ENCODE peak calls at places on chromosomes 3 and 15, in ten cellular contexts. One of them, this sample, is unnamed.

GRCh38 chr3:14407203-14407602 is 4.8 kb downstream of the SLC6A6 start:
- DNase-seq in HCEC 1CT: no peak
- DNase-seq in GM23248: no peak
- DNase-seq in kidney tubule cell: no peak
- DNase-seq in stimulated activated CD8-positive, alpha-beta memory T cell treated with anti-CD3 and anti-CD28 coated beads, Interleukin-12 subunit alpha, Interleukin-12 subunit beta, amount 100 ng/mL, for 4 hours: no peak
- DNase-seq in activated CD8-positive, alpha-beta memory T cell treated with anti-CD3 and anti-CD28 coated beads, Interleukin-2, amount 50 U/mL, for 48 hours: no peak
- DNase-seq in iPS-NIHi11: no peak
- DNase-seq in skeletal muscle cell: no peak
- DNase-seq in GM04504: no peak
- DNase-seq in GF-D8: no peak
- DNase-seq in this sample: no peak

GRCh38 chr3:50213383-50213782 is 8.3 kb downstream of the SLC38A3 start:
- DNase-seq in HCEC 1CT: no peak
- DNase-seq in GM23248: no peak
- DNase-seq in kidney tubule cell: no peak
- DNase-seq in stimulated activated CD8-positive, alpha-beta memory T cell treated with anti-CD3 and anti-CD28 coated beads, Interleukin-12 subunit alpha, Interleukin-12 subunit beta, amount 100 ng/mL, for 4 hours: no peak
- DNase-seq in activated CD8-positive, alpha-beta memory T cell treated with anti-CD3 and anti-CD28 coated beads, Interleukin-2, amount 50 U/mL, for 48 hours: no peak
- DNase-seq in iPS-NIHi11: no peak
- DNase-seq in skeletal muscle cell: no peak
- DNase-seq in GM04504: no peak
- DNase-seq in GF-D8: no peak
- DNase-seq in this sample: no peak

GRCh38 chr3:73228425-73228824 is 167.0 kb downstream of the EBLN2 start:
- DNase-seq in HCEC 1CT: no peak
- DNase-seq in GM23248: peak
- DNase-seq in kidney tubule cell: no peak
- DNase-seq in stimulated activated CD8-positive, alpha-beta memory T cell treated with anti-CD3 and anti-CD28 coated beads, Interleukin-12 subunit alpha, Interleukin-12 subunit beta, amount 100 ng/mL, for 4 hours: no peak
- DNase-seq in activated CD8-positive, alpha-beta memory T cell treated with anti-CD3 and anti-CD28 coated beads, Interleukin-2, amount 50 U/mL, for 48 hours: no peak
- DNase-seq in iPS-NIHi11: no peak
- DNase-seq in skeletal muscle cell: no peak
- DNase-seq in GM04504: no peak
- DNase-seq in GF-D8: no peak
- DNase-seq in this sample: peak

GRCh38 chr15:73334086-73334485 is 34.7 kb downstream of the HCN4 start:
- DNase-seq in HCEC 1CT: no peak
- DNase-seq in GM23248: no peak
- DNase-seq in kidney tubule cell: no peak
- DNase-seq in stimulated activated CD8-positive, alpha-beta memory T cell treated with anti-CD3 and anti-CD28 coated beads, Interleukin-12 subunit alpha, Interleukin-12 subunit beta, amount 100 ng/mL, for 4 hours: no peak
- DNase-seq in activated CD8-positive, alpha-beta memory T cell treated with anti-CD3 and anti-CD28 coated beads, Interleukin-2, amount 50 U/mL, for 48 hours: no peak
- DNase-seq in iPS-NIHi11: no peak
- DNase-seq in skeletal muscle cell: no peak
- DNase-seq in GM04504: no peak
- DNase-seq in GF-D8: no peak
- DNase-seq in this sample: no peak

GRCh38 chr15:61033319-61033718 is 195.8 kb downstream of the RORA start:
- DNase-seq in HCEC 1CT: no peak
- DNase-seq in GM23248: no peak
- DNase-seq in kidney tubule cell: no peak
- DNase-seq in stimulated activated CD8-positive, alpha-beta memory T cell treated with anti-CD3 and anti-CD28 coated beads, Interleukin-12 subunit alpha, Interleukin-12 subunit beta, amount 100 ng/mL, for 4 hours: no peak
- DNase-seq in activated CD8-positive, alpha-beta memory T cell treated with anti-CD3 and anti-CD28 coated beads, Interleukin-2, amount 50 U/mL, for 48 hours: no peak
- DNase-seq in iPS-NIHi11: no peak
- DNase-seq in skeletal muscle cell: no peak
- DNase-seq in GM04504: no peak
- DNase-seq in GF-D8: no peak
- DNase-seq in this sample: no peak

GRCh38 chr3:51384145-51384729 is 854 bp upstream of the MANF start:
- DNase-seq in HCEC 1CT: no peak
- DNase-seq in GM23248: peak
- DNase-seq in kidney tubule cell: peak
- DNase-seq in stimulated activated CD8-positive, alpha-beta memory T cell treated with anti-CD3 and anti-CD28 coated beads, Interleukin-12 subunit alpha, Interleukin-12 subunit beta, amount 100 ng/mL, for 4 hours: no peak
- DNase-seq in activated CD8-positive, alpha-beta memory T cell treated with anti-CD3 and anti-CD28 coated beads, Interleukin-2, amount 50 U/mL, for 48 hours: peak
- DNase-seq in iPS-NIHi11: no peak
- DNase-seq in skeletal muscle cell: no peak
- DNase-seq in GM04504: no peak
- DNase-seq in GF-D8: peak
- DNase-seq in this sample: no peak

GRCh38 chr15:65525622-65526021 is 4.6 kb upstream of the HACD3 start:
- DNase-seq in HCEC 1CT: peak
- DNase-seq in GM23248: peak
- DNase-seq in kidney tubule cell: peak
- DNase-seq in stimulated activated CD8-positive, alpha-beta memory T cell treated with anti-CD3 and anti-CD28 coated beads, Interleukin-12 subunit alpha, Interleukin-12 subunit beta, amount 100 ng/mL, for 4 hours: no peak
- DNase-seq in activated CD8-positive, alpha-beta memory T cell treated with anti-CD3 and anti-CD28 coated beads, Interleukin-2, amount 50 U/mL, for 48 hours: no peak
- DNase-seq in iPS-NIHi11: no peak
- DNase-seq in skeletal muscle cell: no peak
- DNase-seq in GM04504: no peak
- DNase-seq in GF-D8: no peak
- DNase-seq in this sample: no peak

GRCh38 chr3:188421836-188422540 is 268.0 kb downstream of the LPP start:
- DNase-seq in HCEC 1CT: peak
- DNase-seq in GM23248: peak
- DNase-seq in kidney tubule cell: no peak
- DNase-seq in stimulated activated CD8-positive, alpha-beta memory T cell treated with anti-CD3 and anti-CD28 coated beads, Interleukin-12 subunit alpha, Interleukin-12 subunit beta, amount 100 ng/mL, for 4 hours: no peak
- DNase-seq in activated CD8-positive, alpha-beta memory T cell treated with anti-CD3 and anti-CD28 coated beads, Interleukin-2, amount 50 U/mL, for 48 hours: no peak
- DNase-seq in iPS-NIHi11: no peak
- DNase-seq in skeletal muscle cell: no peak
- DNase-seq in GM04504: no peak
- DNase-seq in GF-D8: no peak
- DNase-seq in this sample: no peak

GRCh38 chr3:186283651-186284445 is 78.2 kb downstream of the DGKG start:
- DNase-seq in HCEC 1CT: peak
- DNase-seq in GM23248: peak
- DNase-seq in kidney tubule cell: peak
- DNase-seq in stimulated activated CD8-positive, alpha-beta memory T cell treated with anti-CD3 and anti-CD28 coated beads, Interleukin-12 subunit alpha, Interleukin-12 subunit beta, amount 100 ng/mL, for 4 hours: no peak
- DNase-seq in activated CD8-positive, alpha-beta memory T cell treated with anti-CD3 and anti-CD28 coated beads, Interleukin-2, amount 50 U/mL, for 48 hours: no peak
- DNase-seq in iPS-NIHi11: no peak
- DNase-seq in skeletal muscle cell: peak
- DNase-seq in GM04504: peak
- DNase-seq in GF-D8: no peak
- DNase-seq in this sample: no peak

GRCh38 chr15:65339926-65340325 is 35.4 kb downstream of the RNU5B-1 start:
- DNase-seq in HCEC 1CT: no peak
- DNase-seq in GM23248: no peak
- DNase-seq in kidney tubule cell: peak
- DNase-seq in stimulated activated CD8-positive, alpha-beta memory T cell treated with anti-CD3 and anti-CD28 coated beads, Interleukin-12 subunit alpha, Interleukin-12 subunit beta, amount 100 ng/mL, for 4 hours: no peak
- DNase-seq in activated CD8-positive, alpha-beta memory T cell treated with anti-CD3 and anti-CD28 coated beads, Interleukin-2, amount 50 U/mL, for 48 hours: no peak
- DNase-seq in iPS-NIHi11: peak
- DNase-seq in skeletal muscle cell: no peak
- DNase-seq in GM04504: no peak
- DNase-seq in GF-D8: no peak
- DNase-seq in this sample: no peak

GRCh38 chr3:14703791-14704190 is 28.9 kb downstream of the C3orf20 start:
- DNase-seq in HCEC 1CT: no peak
- DNase-seq in GM23248: no peak
- DNase-seq in kidney tubule cell: no peak
- DNase-seq in stimulated activated CD8-positive, alpha-beta memory T cell treated with anti-CD3 and anti-CD28 coated beads, Interleukin-12 subunit alpha, Interleukin-12 subunit beta, amount 100 ng/mL, for 4 hours: no peak
- DNase-seq in activated CD8-positive, alpha-beta memory T cell treated with anti-CD3 and anti-CD28 coated beads, Interleukin-2, amount 50 U/mL, for 48 hours: no peak
- DNase-seq in iPS-NIHi11: no peak
- DNase-seq in skeletal muscle cell: no peak
- DNase-seq in GM04504: no peak
- DNase-seq in GF-D8: no peak
- DNase-seq in this sample: no peak

GRCh38 chr15:63056843-63057242 is 14.3 kb downstream of the TPM1 start:
- DNase-seq in HCEC 1CT: no peak
- DNase-seq in GM23248: peak
- DNase-seq in kidney tubule cell: peak
- DNase-seq in stimulated activated CD8-positive, alpha-beta memory T cell treated with anti-CD3 and anti-CD28 coated beads, Interleukin-12 subunit alpha, Interleukin-12 subunit beta, amount 100 ng/mL, for 4 hours: no peak
- DNase-seq in activated CD8-positive, alpha-beta memory T cell treated with anti-CD3 and anti-CD28 coated beads, Interleukin-2, amount 50 U/mL, for 48 hours: no peak
- DNase-seq in iPS-NIHi11: no peak
- DNase-seq in skeletal muscle cell: no peak
- DNase-seq in GM04504: no peak
- DNase-seq in GF-D8: no peak
- DNase-seq in this sample: no peak

GRCh38 chr3:45075821-45076625 is 49.9 kb downstream of the CLEC3B start:
- DNase-seq in HCEC 1CT: no peak
- DNase-seq in GM23248: no peak
- DNase-seq in kidney tubule cell: no peak
- DNase-seq in stimulated activated CD8-positive, alpha-beta memory T cell treated with anti-CD3 and anti-CD28 coated beads, Interleukin-12 subunit alpha, Interleukin-12 subunit beta, amount 100 ng/mL, for 4 hours: no peak
- DNase-seq in activated CD8-positive, alpha-beta memory T cell treated with anti-CD3 and anti-CD28 coated beads, Interleukin-2, amount 50 U/mL, for 48 hours: no peak
- DNase-seq in iPS-NIHi11: no peak
- DNase-seq in skeletal muscle cell: no peak
- DNase-seq in GM04504: no peak
- DNase-seq in GF-D8: no peak
- DNase-seq in this sample: no peak

GRCh38 chr3:1540686-1541085 is 447.9 kb downstream of the CNTN6 start:
- DNase-seq in HCEC 1CT: no peak
- DNase-seq in GM23248: no peak
- DNase-seq in kidney tubule cell: no peak
- DNase-seq in stimulated activated CD8-positive, alpha-beta memory T cell treated with anti-CD3 and anti-CD28 coated beads, Interleukin-12 subunit alpha, Interleukin-12 subunit beta, amount 100 ng/mL, for 4 hours: no peak
- DNase-seq in activated CD8-positive, alpha-beta memory T cell treated with anti-CD3 and anti-CD28 coated beads, Interleukin-2, amount 50 U/mL, for 48 hours: no peak
- DNase-seq in iPS-NIHi11: no peak
- DNase-seq in skeletal muscle cell: no peak
- DNase-seq in GM04504: no peak
- DNase-seq in GF-D8: no peak
- DNase-seq in this sample: no peak

GRCh38 chr15:47794266-47794914 is 77.1 kb downstream of the SEMA6D start:
- DNase-seq in HCEC 1CT: peak
- DNase-seq in GM23248: peak
- DNase-seq in kidney tubule cell: peak
- DNase-seq in stimulated activated CD8-positive, alpha-beta memory T cell treated with anti-CD3 and anti-CD28 coated beads, Interleukin-12 subunit alpha, Interleukin-12 subunit beta, amount 100 ng/mL, for 4 hours: no peak
- DNase-seq in activated CD8-positive, alpha-beta memory T cell treated with anti-CD3 and anti-CD28 coated beads, Interleukin-2, amount 50 U/mL, for 48 hours: no peak
- DNase-seq in iPS-NIHi11: no peak
- DNase-seq in skeletal muscle cell: no peak
- DNase-seq in GM04504: no peak
- DNase-seq in GF-D8: no peak
- DNase-seq in this sample: no peak

GRCh38 chr3:179589143-179589542 is 15.3 kb downstream of the MRPL47 start:
- DNase-seq in HCEC 1CT: peak
- DNase-seq in GM23248: peak
- DNase-seq in kidney tubule cell: peak
- DNase-seq in stimulated activated CD8-positive, alpha-beta memory T cell treated with anti-CD3 and anti-CD28 coated beads, Interleukin-12 subunit alpha, Interleukin-12 subunit beta, amount 100 ng/mL, for 4 hours: no peak
- DNase-seq in activated CD8-positive, alpha-beta memory T cell treated with anti-CD3 and anti-CD28 coated beads, Interleukin-2, amount 50 U/mL, for 48 hours: no peak
- DNase-seq in iPS-NIHi11: no peak
- DNase-seq in skeletal muscle cell: no peak
- DNase-seq in GM04504: no peak
- DNase-seq in GF-D8: no peak
- DNase-seq in this sample: no peak

GRCh38 chr3:134311265-134311664 is 60.6 kb upstream of the RYK start:
- DNase-seq in HCEC 1CT: peak
- DNase-seq in GM23248: peak
- DNase-seq in kidney tubule cell: peak
- DNase-seq in stimulated activated CD8-positive, alpha-beta memory T cell treated with anti-CD3 and anti-CD28 coated beads, Interleukin-12 subunit alpha, Interleukin-12 subunit beta, amount 100 ng/mL, for 4 hours: no peak
- DNase-seq in activated CD8-positive, alpha-beta memory T cell treated with anti-CD3 and anti-CD28 coated beads, Interleukin-2, amount 50 U/mL, for 48 hours: peak
- DNase-seq in iPS-NIHi11: no peak
- DNase-seq in skeletal muscle cell: no peak
- DNase-seq in GM04504: no peak
- DNase-seq in GF-D8: no peak
- DNase-seq in this sample: no peak

GRCh38 chr3:158160958-158161357 is 51.1 kb downstream of the RSRC1 start:
- DNase-seq in HCEC 1CT: peak
- DNase-seq in GM23248: peak
- DNase-seq in kidney tubule cell: peak
- DNase-seq in stimulated activated CD8-positive, alpha-beta memory T cell treated with anti-CD3 and anti-CD28 coated beads, Interleukin-12 subunit alpha, Interleukin-12 subunit beta, amount 100 ng/mL, for 4 hours: no peak
- DNase-seq in activated CD8-positive, alpha-beta memory T cell treated with anti-CD3 and anti-CD28 coated beads, Interleukin-2, amount 50 U/mL, for 48 hours: no peak
- DNase-seq in iPS-NIHi11: no peak
- DNase-seq in skeletal muscle cell: peak
- DNase-seq in GM04504: peak
- DNase-seq in GF-D8: no peak
- DNase-seq in this sample: no peak

GRCh38 chr3:64588381-64588780 is 99.4 kb downstream of the ADAMTS9 start:
- DNase-seq in HCEC 1CT: no peak
- DNase-seq in GM23248: no peak
- DNase-seq in kidney tubule cell: no peak
- DNase-seq in stimulated activated CD8-positive, alpha-beta memory T cell treated with anti-CD3 and anti-CD28 coated beads, Interleukin-12 subunit alpha, Interleukin-12 subunit beta, amount 100 ng/mL, for 4 hours: no peak
- DNase-seq in activated CD8-positive, alpha-beta memory T cell treated with anti-CD3 and anti-CD28 coated beads, Interleukin-2, amount 50 U/mL, for 48 hours: no peak
- DNase-seq in iPS-NIHi11: no peak
- DNase-seq in skeletal muscle cell: no peak
- DNase-seq in GM04504: no peak
- DNase-seq in GF-D8: no peak
- DNase-seq in this sample: no peak

GRCh38 chr15:29674661-29675533 is 147.4 kb downstream of the TJP1 start:
- DNase-seq in HCEC 1CT: no peak
- DNase-seq in GM23248: peak
- DNase-seq in kidney tubule cell: peak
- DNase-seq in stimulated activated CD8-positive, alpha-beta memory T cell treated with anti-CD3 and anti-CD28 coated beads, Interleukin-12 subunit alpha, Interleukin-12 subunit beta, amount 100 ng/mL, for 4 hours: no peak
- DNase-seq in activated CD8-positive, alpha-beta memory T cell treated with anti-CD3 and anti-CD28 coated beads, Interleukin-2, amount 50 U/mL, for 48 hours: no peak
- DNase-seq in iPS-NIHi11: peak
- DNase-seq in skeletal muscle cell: no peak
- DNase-seq in GM04504: no peak
- DNase-seq in GF-D8: no peak
- DNase-seq in this sample: peak

GRCh38 chr3:141114816-141115458 is 63.8 kb downstream of the SPSB4 start:
- DNase-seq in HCEC 1CT: no peak
- DNase-seq in GM23248: peak
- DNase-seq in kidney tubule cell: no peak
- DNase-seq in stimulated activated CD8-positive, alpha-beta memory T cell treated with anti-CD3 and anti-CD28 coated beads, Interleukin-12 subunit alpha, Interleukin-12 subunit beta, amount 100 ng/mL, for 4 hours: no peak
- DNase-seq in activated CD8-positive, alpha-beta memory T cell treated with anti-CD3 and anti-CD28 coated beads, Interleukin-2, amount 50 U/mL, for 48 hours: no peak
- DNase-seq in iPS-NIHi11: peak
- DNase-seq in skeletal muscle cell: no peak
- DNase-seq in GM04504: no peak
- DNase-seq in GF-D8: no peak
- DNase-seq in this sample: no peak

GRCh38 chr3:13144163-13145023 is 71.2 kb upstream of the IQSEC1 start:
- DNase-seq in HCEC 1CT: no peak
- DNase-seq in GM23248: no peak
- DNase-seq in kidney tubule cell: no peak
- DNase-seq in stimulated activated CD8-positive, alpha-beta memory T cell treated with anti-CD3 and anti-CD28 coated beads, Interleukin-12 subunit alpha, Interleukin-12 subunit beta, amount 100 ng/mL, for 4 hours: no peak
- DNase-seq in activated CD8-positive, alpha-beta memory T cell treated with anti-CD3 and anti-CD28 coated beads, Interleukin-2, amount 50 U/mL, for 48 hours: no peak
- DNase-seq in iPS-NIHi11: no peak
- DNase-seq in skeletal muscle cell: no peak
- DNase-seq in GM04504: no peak
- DNase-seq in GF-D8: no peak
- DNase-seq in this sample: no peak

GRCh38 chr3:149512073-149512782 is 37.7 kb downstream of the TM4SF4 start:
- DNase-seq in HCEC 1CT: peak
- DNase-seq in GM23248: peak
- DNase-seq in kidney tubule cell: peak
- DNase-seq in stimulated activated CD8-positive, alpha-beta memory T cell treated with anti-CD3 and anti-CD28 coated beads, Interleukin-12 subunit alpha, Interleukin-12 subunit beta, amount 100 ng/mL, for 4 hours: no peak
- DNase-seq in activated CD8-positive, alpha-beta memory T cell treated with anti-CD3 and anti-CD28 coated beads, Interleukin-2, amount 50 U/mL, for 48 hours: no peak
- DNase-seq in iPS-NIHi11: peak
- DNase-seq in skeletal muscle cell: no peak
- DNase-seq in GM04504: peak
- DNase-seq in GF-D8: no peak
- DNase-seq in this sample: peak

GRCh38 chr15:85354432-85354831 is 26.0 kb upstream of the AKAP13 start:
- DNase-seq in HCEC 1CT: peak
- DNase-seq in GM23248: peak
- DNase-seq in kidney tubule cell: peak
- DNase-seq in stimulated activated CD8-positive, alpha-beta memory T cell treated with anti-CD3 and anti-CD28 coated beads, Interleukin-12 subunit alpha, Interleukin-12 subunit beta, amount 100 ng/mL, for 4 hours: no peak
- DNase-seq in activated CD8-positive, alpha-beta memory T cell treated with anti-CD3 and anti-CD28 coated beads, Interleukin-2, amount 50 U/mL, for 48 hours: no peak
- DNase-seq in iPS-NIHi11: no peak
- DNase-seq in skeletal muscle cell: no peak
- DNase-seq in GM04504: no peak
- DNase-seq in GF-D8: no peak
- DNase-seq in this sample: no peak

GRCh38 chr3:109195812-109196211 is 59.3 kb downstream of the C3orf85 start:
- DNase-seq in HCEC 1CT: no peak
- DNase-seq in GM23248: no peak
- DNase-seq in kidney tubule cell: peak
- DNase-seq in stimulated activated CD8-positive, alpha-beta memory T cell treated with anti-CD3 and anti-CD28 coated beads, Interleukin-12 subunit alpha, Interleukin-12 subunit beta, amount 100 ng/mL, for 4 hours: no peak
- DNase-seq in activated CD8-positive, alpha-beta memory T cell treated with anti-CD3 and anti-CD28 coated beads, Interleukin-2, amount 50 U/mL, for 48 hours: no peak
- DNase-seq in iPS-NIHi11: peak
- DNase-seq in skeletal muscle cell: no peak
- DNase-seq in GM04504: no peak
- DNase-seq in GF-D8: no peak
- DNase-seq in this sample: no peak

GRCh38 chr3:47323431-47324277 is 40.9 kb downstream of the KLHL18 start:
- DNase-seq in HCEC 1CT: peak
- DNase-seq in GM23248: peak
- DNase-seq in kidney tubule cell: peak
- DNase-seq in stimulated activated CD8-positive, alpha-beta memory T cell treated with anti-CD3 and anti-CD28 coated beads, Interleukin-12 subunit alpha, Interleukin-12 subunit beta, amount 100 ng/mL, for 4 hours: no peak
- DNase-seq in activated CD8-positive, alpha-beta memory T cell treated with anti-CD3 and anti-CD28 coated beads, Interleukin-2, amount 50 U/mL, for 48 hours: no peak
- DNase-seq in iPS-NIHi11: no peak
- DNase-seq in skeletal muscle cell: no peak
- DNase-seq in GM04504: no peak
- DNase-seq in GF-D8: no peak
- DNase-seq in this sample: no peak

GRCh38 chr15:56765252-56765651 is 31.9 kb upstream of the ZNF280D start:
- DNase-seq in HCEC 1CT: peak
- DNase-seq in GM23248: peak
- DNase-seq in kidney tubule cell: no peak
- DNase-seq in stimulated activated CD8-positive, alpha-beta memory T cell treated with anti-CD3 and anti-CD28 coated beads, Interleukin-12 subunit alpha, Interleukin-12 subunit beta, amount 100 ng/mL, for 4 hours: no peak
- DNase-seq in activated CD8-positive, alpha-beta memory T cell treated with anti-CD3 and anti-CD28 coated beads, Interleukin-2, amount 50 U/mL, for 48 hours: no peak
- DNase-seq in iPS-NIHi11: no peak
- DNase-seq in skeletal muscle cell: peak
- DNase-seq in GM04504: peak
- DNase-seq in GF-D8: peak
- DNase-seq in this sample: no peak

GRCh38 chr3:122258757-122259371 is 66.2 kb upstream of the CSTA start:
- DNase-seq in HCEC 1CT: peak
- DNase-seq in GM23248: peak
- DNase-seq in kidney tubule cell: peak
- DNase-seq in stimulated activated CD8-positive, alpha-beta memory T cell treated with anti-CD3 and anti-CD28 coated beads, Interleukin-12 subunit alpha, Interleukin-12 subunit beta, amount 100 ng/mL, for 4 hours: no peak
- DNase-seq in activated CD8-positive, alpha-beta memory T cell treated with anti-CD3 and anti-CD28 coated beads, Interleukin-2, amount 50 U/mL, for 48 hours: peak
- DNase-seq in iPS-NIHi11: peak
- DNase-seq in skeletal muscle cell: peak
- DNase-seq in GM04504: peak
- DNase-seq in GF-D8: peak
- DNase-seq in this sample: peak